ENCODE peak calls at places on chromosomes 4 and X, in ten cellular contexts. Y is ACHN; V is AG04449; A is stimulated activated CD4-positive, alpha-beta T cell treated with anti-CD3 and anti-CD28 coated beads, Interleukin-4, amount 100 ng/mL, for 4 hours; P is posterior vena cava; I is fibroblast of mammary gland; F is transverse colon; D is hypothalamus; B is T-helper 2 cell; J is cardiac fibroblast. M is an unnamed sample.

GRCh38 chr4:52202251-52202779 is 151.2 kb downstream of the SPATA18 start:
- DNase-seq in P (no peak), F (no peak), V (no peak), A (no peak), D (no peak), I (no peak), J (no peak), B (no peak), Y (no peak), M (no peak)

GRCh38 chr4:113080624-113081023 is 31.2 kb downstream of the ANK2 start:
- DNase-seq in I (no peak), D (no peak), Y (no peak), F (no peak), A (no peak), P (no peak), J (no peak), B (no peak), V (no peak), M (no peak)

GRCh38 chr4:185885604-185886003 is 73.6 kb upstream of the SORBS2 start:
- DNase-seq in P (no peak), D (no peak), F (no peak), Y (no peak), B (no peak), A (no peak), V (no peak), I (no peak), J (no peak), M (no peak)

GRCh38 chr4:99653921-99654890 is 3.4 kb downstream of the C4orf54 start:
- DNase-seq in P (no peak), F (no peak), D (no peak), I (no peak), B (no peak), V (no peak), Y (no peak), J (no peak), A (no peak), M (no peak)

GRCh38 chr4:17787315-17787714 is 5.9 kb upstream of the FAM184B start:
- DNase-seq in I (peak; percentile 67), F (no peak), Y (peak; percentile 33), J (no peak), P (no peak), A (no peak), D (no peak), V (no peak), B (no peak), M (no peak)

GRCh38 chr4:76200771-76201224 is 12.8 kb downstream of the SCARB2 start:
- DNase-seq in D (no peak), F (peak; percentile 69), B (no peak), Y (no peak), V (no peak), I (no peak), A (no peak), J (no peak), P (no peak), M (no peak)

GRCh38 chr4:107258359-107258758 is 222.2 kb upstream of the DKK2 start:
- DNase-seq in V (no peak), J (peak; percentile 45), B (no peak), A (no peak), Y (no peak), P (no peak), D (no peak), F (no peak), I (peak; percentile 74), M (no peak)

GRCh38 chr4:21625447-21625846 is 323.1 kb downstream of the KCNIP4 start:
- DNase-seq in F (no peak), Y (no peak), V (no peak), B (no peak), J (no peak), I (no peak), A (no peak), P (no peak), D (no peak), M (no peak)

GRCh38 chrX:13761606-13762005 is 27.1 kb downstream of the OFD1 start:
- DNase-seq in I (peak; percentile 41), D (no peak), F (no peak), V (no peak), A (no peak), J (peak; percentile 22), P (no peak), Y (no peak), B (no peak), M (no peak)

GRCh38 chr4:125482822-125483221 is 168.1 kb downstream of the FAT4 start:
- DNase-seq in B (no peak), P (no peak), Y (no peak), J (no peak), I (no peak), D (no peak), F (no peak), V (no peak), A (no peak), M (no peak)

GRCh38 chr4:184806246-184806550 is 19.6 kb downstream of the ACSL1 start:
- DNase-seq in F (no peak), J (no peak), D (no peak), A (no peak), B (no peak), Y (no peak), V (no peak), I (no peak), P (no peak), M (no peak)

GRCh38 chr4:52234539-52235174 is 183.6 kb downstream of the SPATA18 start:
- DNase-seq in P (no peak), F (no peak), J (peak; percentile 49), Y (peak; percentile 36), B (no peak), V (peak; percentile 14), I (peak; percentile 69), A (no peak), D (no peak), M (no peak)

GRCh38 chr4:125735107-125735506 is 420.4 kb downstream of the FAT4 start:
- DNase-seq in I (peak; percentile 79), J (peak; percentile 96), V (peak; percentile 59), F (no peak), A (no peak), Y (peak; percentile 94), P (no peak), B (no peak), D (no peak), M (no peak)

GRCh38 chr4:3389879-3390840 is 51.6 kb upstream of the HGFAC start:
- DNase-seq in P (peak; percentile 79), B (no peak), A (no peak), D (no peak), F (no peak), I (no peak), Y (no peak), V (no peak), J (no peak), M (no peak)

GRCh38 chrX:125621588-125621927 is 301.9 kb downstream of the TEX13C start:
- DNase-seq in F (no peak), P (no peak), J (no peak), Y (no peak), D (no peak), I (no peak), V (no peak), A (no peak), B (no peak), M (no peak)

GRCh38 chr4:76234679-76235044 is 16.9 kb upstream of the FAM47E start:
- DNase-seq in J (no peak), A (no peak), P (no peak), B (no peak), D (no peak), I (no peak), Y (no peak), F (no peak), V (no peak), M (no peak)

GRCh38 chrX:143669395-143669794 is 33.5 kb upstream of the SLITRK4 start:
- DNase-seq in A (no peak), J (peak; percentile 29), V (no peak), I (peak; percentile 12), B (no peak), P (no peak), Y (peak; percentile 21), D (no peak), F (no peak), M (no peak)

GRCh38 chrX:151359931-151360871 is 36.8 kb upstream of the VMA21 start:
- DNase-seq in Y (peak; percentile 2), B (peak; percentile 11), J (peak; percentile 12), V (no peak), P (no peak), I (no peak), D (no peak), F (no peak), A (peak; percentile 36), M (peak; percentile 14)

GRCh38 chr4:169655401-169655800 is 35.0 kb downstream of the CLCN3 start:
- DNase-seq in D (no peak), J (no peak), F (no peak), Y (no peak), B (no peak), A (no peak), I (no peak), V (no peak), P (no peak), M (no peak)

GRCh38 chr4:6230827-6231662 is 30.7 kb upstream of the JAKMIP1 start:
- DNase-seq in V (no peak), Y (no peak), A (no peak), P (peak; percentile 52), D (no peak), B (no peak), J (no peak), I (no peak), F (no peak), M (no peak)

GRCh38 chr4:76823516-76823915 is 74.4 kb downstream of the SOWAHB start:
- DNase-seq in P (no peak), I (no peak), B (no peak), J (no peak), F (no peak), A (no peak), Y (no peak), V (no peak), D (no peak), M (no peak)

GRCh38 chr4:69649629-69650028 is 3.4 kb downstream of the UGT2A1 start:
- DNase-seq in B (no peak), D (no peak), P (no peak), A (no peak), Y (no peak), I (no peak), J (no peak), V (no peak), F (no peak), M (no peak)

GRCh38 chrX:18886344-18887161 is 97.4 kb downstream of the PHKA2 start:
- DNase-seq in V (no peak), P (peak; percentile 91), Y (peak; percentile 45), F (peak; percentile 81), A (peak; percentile 27), D (peak; percentile 22), B (peak; percentile 14), J (peak; percentile 76), I (peak; percentile 58), M (peak; percentile 36)

GRCh38 chrX:10071451-10072163 is 85.2 kb upstream of the CLCN4 start:
- DNase-seq in Y (no peak), J (no peak), V (no peak), F (no peak), A (no peak), B (no peak), D (no peak), P (no peak), I (peak; percentile 31), M (no peak)

GRCh38 chrX:97126020-97126419 is 242.3 kb downstream of the RPA4 start:
- DNase-seq in F (no peak), Y (no peak), A (no peak), D (no peak), V (peak; percentile 1), B (no peak), I (peak; percentile 51), J (peak; percentile 56), P (no peak), M (no peak)

GRCh38 chr4:168995537-168996295 is 14.3 kb downstream of the CBR4 start:
- DNase-seq in P (no peak), B (no peak), Y (no peak), I (peak; percentile 38), F (no peak), J (peak; percentile 39), A (no peak), D (no peak), V (no peak), M (no peak)

GRCh38 chrX:122866527-122866926 is 317.6 kb upstream of the GRIA3 start:
- DNase-seq in B (no peak), A (no peak), Y (no peak), P (no peak), F (no peak), D (no peak), J (peak; percentile 8), V (peak; percentile 76), I (peak; percentile 85), M (no peak)

GRCh38 chrX:73785493-73785892 is 222.5 kb downstream of the CHIC1 start:
- DNase-seq in Y (no peak), V (no peak), F (no peak), I (no peak), B (no peak), D (no peak), J (no peak), P (no peak), A (no peak), M (no peak)